ENCODE peak calls at places on chromosome 16, in four cellular contexts. J is suprapubic skin, W is sigmoid colon, Q is H1. V is an unnamed sample.

GRCh38 chr16:84827131-84827574 is 7.4 kb downstream of the CRISPLD2 start:
- DNase-seq in J (no peak), W (peak; percentile 92), Q (no peak), V (no peak)

GRCh38 chr16:57092786-57093301 is 461 bp downstream of the CPNE2 start:
- DNase-seq in J (no peak), W (no peak), Q (peak; percentile 81), V (peak; percentile 46)

GRCh38 chr16:668519-669171 is 713 bp downstream of the RHOT2 start:
- DNase-seq in J (no peak), W (no peak), Q (no peak), V (no peak)

GRCh38 chr16:25063865-25064264 is 47.7 kb upstream of the LCMT1 start:
- DNase-seq in J (no peak), W (no peak), Q (no peak), V (no peak)

GRCh38 chr16:52799149-52799548 is 252.2 kb upstream of the TOX3 start:
- DNase-seq in J (no peak), W (no peak), Q (no peak), V (no peak)

GRCh38 chr16:2085669-2086068 is 37.9 kb downstream of the TSC2 start:
- DNase-seq in J (no peak), W (no peak), Q (no peak), V (no peak)

GRCh38 chr16:5056347-5056746 is 9.4 kb downstream of the C16orf89 start:
- DNase-seq in J (no peak), W (no peak), Q (peak; percentile 81), V (peak; percentile 29)

GRCh38 chr16:57985204-57986121 is 14.5 kb upstream of the CNGB1 start:
- DNase-seq in J (peak; percentile 74), W (peak; percentile 70), Q (peak; percentile 72), V (no peak)

GRCh38 chr16:31477220-31478216 is 5.4 kb upstream of the SLC5A2 start:
- DNase-seq in J (no peak), W (no peak), Q (peak; percentile 86), V (peak; percentile 86)

GRCh38 chr16:69187891-69188451 is 1.0 kb downstream of the SNTB2 start:
- DNase-seq in J (peak; percentile 78), W (peak; percentile 83), Q (no peak), V (peak; percentile 43)
- TF ChIP-seq EP300 in J (no peak), W (no peak), Q (no peak), V (no peak)

GRCh38 chr16:64159986-64160385 is 961.9 kb downstream of the CDH11 start:
- DNase-seq in J (no peak), W (no peak), Q (no peak), V (no peak)

GRCh38 chr16:64165368-64165767 is 956.5 kb downstream of the CDH11 start:
- DNase-seq in J (no peak), W (no peak), Q (no peak), V (no peak)

GRCh38 chr16:64158941-64159588 is 962.8 kb downstream of the CDH11 start:
- DNase-seq in J (no peak), W (no peak), Q (no peak), V (no peak)

GRCh38 chr16:64167851-64168770 is 953.8 kb downstream of the CDH11 start:
- DNase-seq in J (no peak), W (no peak), Q (no peak), V (no peak)

DNA sequence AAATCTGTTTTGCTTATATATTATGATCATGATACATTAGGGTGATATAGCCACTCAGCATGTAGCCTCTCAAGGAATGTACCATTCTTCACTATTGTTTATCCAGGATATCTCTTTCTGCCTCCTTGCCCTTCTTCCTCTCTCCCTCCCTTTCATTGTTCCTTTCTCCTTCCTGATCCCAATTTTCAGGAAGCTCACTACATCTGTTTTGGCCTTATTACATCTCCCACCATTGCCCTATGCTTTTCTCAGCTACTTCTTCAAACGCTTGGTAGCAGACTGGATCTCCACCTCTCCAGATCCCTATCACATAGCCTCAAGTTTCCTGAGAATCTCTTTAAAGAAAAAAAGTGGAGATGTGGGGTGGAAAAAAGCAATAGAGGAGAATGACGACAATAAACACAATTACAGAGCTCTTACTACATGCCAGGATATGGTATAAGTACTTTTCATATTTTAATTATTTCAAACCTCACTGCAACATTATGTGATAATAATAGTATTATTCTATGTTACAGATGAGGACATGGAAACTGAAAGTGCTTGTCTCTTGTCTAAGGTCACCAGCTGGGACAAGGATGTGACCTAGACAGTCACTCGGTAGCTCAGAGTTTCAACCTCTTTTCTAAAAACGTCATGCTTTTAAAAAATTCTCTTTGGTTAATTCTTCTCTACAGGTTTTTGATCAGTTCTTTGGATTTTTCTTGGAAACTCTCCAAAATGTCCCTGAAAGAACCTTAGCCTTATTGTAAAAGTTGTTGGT is 959.1 kb downstream of the CDH11 start:
- DNase-seq in J (no peak), W (no peak), Q (no peak), V (no peak)
- TF ChIP-seq POLR2AphosphoS5 in J (no peak), W (no peak), Q (no peak), V (no peak)

DNA sequence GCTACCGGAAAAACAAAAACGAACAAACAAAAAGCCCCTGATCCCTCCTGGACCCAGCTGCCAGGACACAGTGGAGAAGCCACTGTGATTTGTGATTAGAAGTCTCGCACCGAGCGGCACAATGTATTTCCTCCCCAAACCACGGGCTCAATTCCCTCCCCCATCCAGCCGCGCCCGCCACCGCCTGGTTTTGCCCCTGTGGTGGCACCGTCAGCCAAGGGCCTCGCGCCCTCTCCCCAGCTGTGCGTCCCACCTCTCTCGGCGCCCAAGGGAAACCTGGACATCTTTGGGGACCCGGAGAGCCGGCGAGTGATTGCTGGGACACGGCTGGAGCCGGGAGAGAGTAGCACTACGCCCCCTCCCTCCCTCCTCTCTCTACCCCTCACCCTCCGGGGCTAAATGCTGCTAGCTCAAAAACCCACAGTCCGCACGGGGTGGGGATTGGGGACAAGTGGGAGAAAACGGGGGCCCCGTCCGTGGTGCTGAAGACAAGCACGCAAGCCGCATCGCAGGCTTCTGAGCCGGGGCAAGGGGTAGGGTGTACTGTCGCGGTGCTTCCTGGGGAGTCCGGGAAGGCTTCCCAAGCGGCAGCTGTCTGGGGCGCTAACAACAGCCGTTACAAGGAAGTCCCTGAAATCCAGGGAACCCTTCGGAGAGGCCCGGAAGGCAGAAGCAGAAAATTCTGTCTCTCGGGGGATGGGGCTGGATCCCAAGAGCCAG is 1.5 kb downstream of the CBLN1 start:
- DNase-seq in J (no peak), W (no peak), Q (peak; percentile 81), V (no peak)
- H3K4me3 ChIP-seq in J (no peak overlapping the region), W (no peak overlapping the region), Q (peak overlapping the region; percentile 55), V (no peak overlapping the region)

DNA sequence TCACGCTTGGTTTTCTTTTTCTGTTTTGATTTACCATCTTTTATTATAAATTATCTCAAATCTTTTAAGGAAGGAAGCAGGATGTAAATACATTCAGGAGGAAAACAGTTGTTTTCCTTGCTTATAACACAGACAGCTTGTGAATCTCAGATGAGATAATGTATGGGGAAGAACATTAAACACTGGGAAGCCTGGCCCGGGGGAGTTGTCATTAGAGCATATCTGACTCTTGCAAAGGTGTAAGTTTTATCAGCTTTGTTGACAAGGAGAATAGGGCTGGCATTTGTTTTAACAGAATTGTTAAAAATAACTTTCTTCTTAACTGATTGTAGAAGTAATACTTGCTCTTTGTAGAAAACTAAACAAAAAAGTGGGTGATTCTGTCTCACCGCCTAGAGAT is 41.9 kb downstream of the GPRC5B start:
- DNase-seq in J (no peak), W (no peak), Q (no peak), V (no peak)
- TF ChIP-seq EP300 in J (no peak), W (no peak), Q (no peak), V (no peak)

DNA sequence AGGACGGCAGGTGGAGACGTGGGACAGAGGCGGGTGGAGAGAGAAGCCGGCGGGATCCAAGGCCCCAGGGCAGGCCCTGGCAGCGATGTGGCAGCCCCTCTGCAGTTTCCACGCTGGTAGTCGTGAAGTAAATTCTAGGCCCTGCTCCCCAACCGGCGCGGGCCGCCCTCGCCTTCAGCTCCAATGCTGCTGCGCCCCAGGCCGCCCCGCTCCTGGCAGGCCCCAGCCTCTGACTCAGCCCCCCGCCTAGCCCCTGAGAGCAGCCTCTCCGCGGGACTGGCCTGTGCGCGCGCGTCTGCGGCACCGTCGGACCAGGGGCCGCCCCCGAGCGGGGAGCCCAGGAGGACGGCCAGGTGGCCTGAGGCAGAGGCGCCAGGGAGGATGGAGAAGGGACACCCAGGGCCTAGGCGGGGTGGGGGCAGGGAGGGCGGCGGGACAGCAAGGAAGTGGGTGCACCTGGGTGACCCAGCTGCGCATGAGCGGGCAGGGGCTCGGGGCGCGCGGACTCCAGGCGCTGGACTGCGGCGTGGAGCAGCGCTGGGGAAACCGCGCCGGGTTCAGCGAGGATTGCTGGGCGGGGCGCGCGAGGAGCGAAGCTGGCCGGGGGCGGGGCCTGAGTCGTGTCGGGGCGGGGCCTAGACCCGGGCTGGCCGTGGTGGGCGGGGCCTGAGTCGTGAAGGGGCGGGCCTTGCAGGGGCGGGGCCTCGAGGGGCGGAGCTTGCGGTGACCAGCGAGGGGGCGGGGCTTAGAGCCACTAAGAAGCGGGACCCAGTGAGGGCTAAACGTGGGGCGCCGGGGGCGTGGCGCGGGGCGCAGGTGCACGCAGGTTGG is 29.6 kb downstream of the ZNF778 start:
- DNase-seq in J (peak; percentile 94), W (peak; percentile 95), Q (peak; percentile 100), V (peak; percentile 94)
- TF ChIP-seq POLR2AphosphoS5 in J (no peak), W (no peak), Q (no peak), V (no peak)

GRCh38 chr16:67191410-67191994 is 453 bp upstream of the E2F4 start:
- DNase-seq in J (no peak), W (no peak), Q (no peak), V (no peak)
- H3K4me3 ChIP-seq in J (peak overlapping the region; percentile 83), W (no peak overlapping the region), Q (peak overlapping the region; percentile 99), V (peak overlapping the region; percentile 91)